ENCODE peak calls at places on chromosomes 11 and 22, in ten cellular contexts. D, K, F, P, Q, U, A, X, H and O are unnamed samples.

GRCh38 chr22:31120230-31120629 is 2.5 kb upstream of the INPP5J start:
- DNase-seq in D (no peak), K (no peak), F (no peak), P (no peak), Q (no peak), U (no peak), A (no peak), X (no peak), H (no peak), O (no peak)

GRCh38 chr22:36155702-36156101 is 4.9 kb downstream of the APOL3 start:
- DNase-seq in D (no peak), K (peak; percentile 61), F (no peak), P (no peak), Q (peak; percentile 62), U (peak; percentile 44), A (no peak), X (peak; percentile 79), H (peak; percentile 88), O (no peak)

GRCh38 chr11:91124363-91124762 is 901.5 kb upstream of the CHORDC1 start:
- DNase-seq in D (no peak), K (no peak), F (no peak), P (no peak), Q (no peak), U (no peak), A (no peak), X (no peak), H (no peak), O (no peak)

GRCh38 chr11:64219354-64219684 is 6.7 kb downstream of the TRPT1 start:
- DNase-seq in D (no peak), K (no peak), F (no peak), P (no peak), Q (no peak), U (peak; percentile 27), A (no peak), X (no peak), H (no peak), O (no peak)

GRCh38 chr22:36544107-36544620 is 15.2 kb upstream of the EIF3D start:
- DNase-seq in D (no peak), K (no peak), F (no peak), P (no peak), Q (no peak), U (no peak), A (no peak), X (no peak), H (no peak), O (no peak)

GRCh38 chr22:38144025-38144405 is 33.5 kb upstream of the BAIAP2L2 start:
- DNase-seq in D (no peak), K (no peak), F (no peak), P (no peak), Q (no peak), U (no peak), A (no peak), X (no peak), H (no peak), O (no peak)

GRCh38 chr11:106017088-106017487 is 5.0 kb downstream of the MSANTD4 start:
- DNase-seq in D (no peak), K (no peak), F (no peak), P (no peak), Q (no peak), U (no peak), A (no peak), X (no peak), H (no peak), O (no peak)

GRCh38 chr22:20319041-20319744 is 667 bp downstream of the DGCR6L start:
- DNase-seq in D (no peak), K (no peak), F (no peak), P (peak; percentile 46), Q (peak; percentile 32), U (no peak), A (no peak), X (no peak), H (peak; percentile 55), O (no peak)

GRCh38 chr11:96179905-96180304 is 163.1 kb downstream of the MAML2 start:
- DNase-seq in D (no peak), K (no peak), F (no peak), P (no peak), Q (no peak), U (no peak), A (no peak), X (no peak), H (no peak), O (no peak)

GRCh38 chr11:32385998-32386397 is 49.3 kb downstream of the WT1 start:
- DNase-seq in D (no peak), K (no peak), F (no peak), P (no peak), Q (peak; percentile 14), U (no peak), A (no peak), X (no peak), H (no peak), O (no peak)

GRCh38 chr11:13772223-13773046 is 104.0 kb downstream of the FAR1 start:
- DNase-seq in D (peak; percentile 10), K (peak; percentile 18), F (peak; percentile 64), P (no peak), Q (peak; percentile 72), U (peak; percentile 21), A (no peak), X (no peak), H (no peak), O (no peak)

GRCh38 chr11:119590651-119591308 is 138.2 kb downstream of the NECTIN1 start:
- DNase-seq in D (no peak), K (no peak), F (no peak), P (no peak), Q (no peak), U (no peak), A (no peak), X (no peak), H (no peak), O (no peak)

GRCh38 chr11:46701078-46701654 is 335 bp downstream of the ZNF408 start:
- DNase-seq in D (no peak), K (no peak), F (no peak), P (no peak), Q (no peak), U (no peak), A (peak; percentile 34), X (no peak), H (no peak), O (no peak)
- H3K27ac ChIP-seq in D (peak overlapping the region; percentile 98), K (peak overlapping the region; percentile 94), F (peak overlapping the region; percentile 92), P (peak overlapping the region; percentile 93), Q (peak overlapping the region; percentile 89), U (peak overlapping the region; percentile 91), A (peak overlapping the region; percentile 75), X (peak overlapping the region; percentile 78), H (peak overlapping the region; percentile 94), O (peak overlapping the region; percentile 82)

GRCh38 chr22:33385611-33386010 is 327.4 kb upstream of the SYN3 start:
- DNase-seq in D (no peak), K (no peak), F (no peak), P (no peak), Q (no peak), U (no peak), A (no peak), X (no peak), H (no peak), O (no peak)

GRCh38 chr22:33381531-33382406 is 323.6 kb upstream of the SYN3 start:
- DNase-seq in D (no peak), K (no peak), F (no peak), P (no peak), Q (no peak), U (no peak), A (no peak), X (no peak), H (no peak), O (no peak)

GRCh38 chr22:33382427-33382826 is 324.2 kb upstream of the SYN3 start:
- DNase-seq in D (no peak), K (no peak), F (no peak), P (no peak), Q (no peak), U (no peak), A (no peak), X (no peak), H (no peak), O (no peak)

GRCh38 chr22:33379836-33380235 is 321.7 kb upstream of the SYN3 start:
- DNase-seq in D (no peak), K (no peak), F (no peak), P (no peak), Q (no peak), U (no peak), A (no peak), X (no peak), H (no peak), O (no peak)

DNA sequence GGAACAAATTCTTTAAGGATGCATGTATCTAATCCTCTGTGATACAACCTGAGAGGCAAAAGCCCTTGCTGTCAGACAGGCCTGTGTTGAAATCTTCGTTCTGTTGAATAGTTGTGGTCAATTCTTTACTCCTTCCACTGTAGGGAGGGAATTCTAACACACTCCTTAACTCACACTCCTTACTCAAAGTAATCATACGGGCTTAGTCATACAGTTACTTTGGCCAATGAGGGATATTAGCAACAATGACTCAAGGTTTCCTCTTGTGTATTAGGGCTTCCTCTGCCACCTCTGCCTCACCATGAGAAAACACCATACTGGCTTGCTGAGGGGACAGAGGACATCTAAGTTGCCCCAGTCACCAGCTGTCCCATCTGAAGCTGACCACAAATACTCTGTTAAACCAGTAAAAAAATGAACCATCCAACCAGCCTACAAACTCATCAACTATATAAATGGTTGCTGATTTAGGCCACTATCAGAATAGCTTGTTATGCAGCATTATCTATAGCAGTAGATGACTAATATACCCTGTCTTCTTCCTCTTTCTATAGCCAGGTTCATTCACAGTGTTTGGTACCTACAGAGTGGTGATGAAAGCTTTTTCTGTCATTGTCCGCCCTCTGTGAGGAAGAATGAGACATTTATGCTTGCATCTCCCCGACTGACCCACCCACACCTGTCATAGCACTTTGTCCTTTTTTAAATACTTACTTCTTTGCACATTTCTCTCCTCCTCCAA is 322.8 kb upstream of the SYN3 start:
- DNase-seq in D (peak; percentile 44), K (no peak), F (no peak), P (no peak), Q (no peak), U (no peak), A (no peak), X (no peak), H (no peak), O (no peak)
- H3K27ac ChIP-seq in D (peak overlapping the region; percentile 52), K (no peak overlapping the region), F (no peak overlapping the region), P (no peak overlapping the region), Q (no peak overlapping the region), U (no peak overlapping the region), A (no peak overlapping the region), X (no peak overlapping the region), H (no peak overlapping the region), O (no peak overlapping the region)

GRCh38 chr11:65871811-65872548 is 620 bp downstream of the EFEMP2 start:
- DNase-seq in D (no peak), K (no peak), F (no peak), P (peak; percentile 57), Q (peak; percentile 46), U (no peak), A (no peak), X (no peak), H (no peak), O (peak; percentile 11)
- H3K27ac ChIP-seq in D (peak overlapping the region; percentile 83), K (peak overlapping the region; percentile 95), F (no peak overlapping the region), P (peak overlapping the region; percentile 87), Q (peak overlapping the region; percentile 52), U (peak overlapping the region; percentile 77), A (no peak overlapping the region), X (peak overlapping the region; percentile 98), H (peak overlapping the region; percentile 89), O (no peak overlapping the region)

DNA sequence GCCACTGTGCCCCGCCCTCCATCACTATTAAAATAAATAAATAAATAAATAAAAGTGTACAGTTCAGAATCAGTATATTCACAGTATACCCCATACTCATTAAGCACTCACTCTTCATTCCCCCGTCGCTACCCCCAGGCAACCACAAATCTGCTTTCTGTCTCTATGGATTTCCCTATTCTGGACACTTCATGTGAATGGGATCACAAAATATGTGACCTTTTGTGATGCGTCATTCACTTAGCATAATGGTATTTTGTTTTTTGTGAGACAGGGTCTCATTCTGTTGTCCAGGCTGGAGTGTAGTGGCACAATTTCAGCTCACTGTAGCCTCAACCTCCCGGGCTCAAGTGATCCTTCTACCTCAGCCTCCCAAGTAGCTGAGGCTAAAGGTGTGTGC is 52.8 kb downstream of the RBX1 start:
- DNase-seq in D (no peak), K (no peak), F (no peak), P (no peak), Q (no peak), U (no peak), A (no peak), X (no peak), H (no peak), O (no peak)
- H3K27ac ChIP-seq in D (no peak overlapping the region), K (no peak overlapping the region), F (no peak overlapping the region), P (no peak overlapping the region), Q (no peak overlapping the region), U (no peak overlapping the region), A (no peak overlapping the region), X (no peak overlapping the region), H (no peak overlapping the region), O (no peak overlapping the region)